ENCODE peak calls at places on chromosome 10, in five cellular contexts. Z is effector CD4-positive, alpha-beta T cell; S is IMR-90; U is pons; W is GM06990. F is an unnamed sample.

GRCh38 chr10:121221991-121222390 is 370.8 kb downstream of the WDR11 start:
- DNase-seq in Z (no peak), U (no peak), W (no peak), S (no peak), F (no peak)

GRCh38 chr10:15096661-15097010 is 519 bp upstream of the RPP38 start:
- DNase-seq in S (no peak), U (no peak), Z (no peak), W (no peak), F (no peak)

GRCh38 chr10:49183596-49184542 is 4.3 kb downstream of the TMEM273 start:
- DNase-seq in S (no peak), Z (no peak), U (peak; percentile 38), W (no peak), F (no peak)

GRCh38 chr10:78025685-78026364 is 3.5 kb downstream of the POLR3A start:
- DNase-seq in Z (no peak), S (peak; percentile 79), U (no peak), W (no peak), F (no peak)

GRCh38 chr10:50561816-50562215 is 61.9 kb downstream of the SGMS1 start:
- DNase-seq in S (no peak), Z (no peak), U (no peak), W (no peak), F (no peak)

GRCh38 chr10:89278034-89278535 is 23.8 kb upstream of the IFIT2 start:
- DNase-seq in W (no peak), Z (no peak), S (peak; percentile 98), U (peak; percentile 78), F (no peak)

GRCh38 chr10:133357293-133358151 is at the start of gene FUOM:
- DNase-seq in W (peak; percentile 86), Z (peak; percentile 59), S (peak; percentile 29), U (no peak), F (peak; percentile 46)

GRCh38 chr10:77220150-77220549 is 417.5 kb downstream of the KCNMA1 start:
- DNase-seq in W (no peak), Z (no peak), U (no peak), S (no peak), F (no peak)

GRCh38 chr10:24367688-24368087 is 158.8 kb downstream of the KIAA1217 start:
- DNase-seq in S (no peak), Z (no peak), U (no peak), W (no peak), F (no peak)

GRCh38 chr10:72637398-72637857 is 11.5 kb upstream of the MICU1 start:
- DNase-seq in W (peak; percentile 40), Z (no peak), U (peak; percentile 34), S (peak; percentile 78), F (no peak)

GRCh38 chr10:50224330-50224952 is 26.9 kb downstream of the ASAH2 start:
- DNase-seq in U (peak; percentile 52), Z (no peak), S (peak; percentile 74), W (peak; percentile 31), F (no peak)

GRCh38 chr10:100729877-100730738 is 15.3 kb upstream of the PAX2 start:
- DNase-seq in Z (no peak), W (no peak), S (no peak), U (no peak), F (no peak)

GRCh38 chr10:133012573-133013359 is 70.4 kb upstream of the CFAP46 start:
- DNase-seq in S (no peak), U (no peak), W (no peak), Z (no peak), F (no peak)

GRCh38 chr10:78567680-78568453 is 500.9 kb upstream of the ZMIZ1 start:
- DNase-seq in Z (no peak), S (no peak), W (no peak), U (no peak), F (no peak)

GRCh38 chr10:43926371-43926770 is 277.7 kb upstream of the ZNF32 start:
- DNase-seq in U (no peak), Z (no peak), W (no peak), S (no peak), F (no peak)

GRCh38 chr10:78617633-78618032 is 451.1 kb upstream of the ZMIZ1 start:
- DNase-seq in U (no peak), S (no peak), Z (no peak), W (no peak), F (no peak)

GRCh38 chr10:1886039-1886438 is 148.7 kb upstream of the ADARB2 start:
- DNase-seq in W (no peak), U (no peak), S (no peak), Z (no peak), F (no peak)

GRCh38 chr10:69389827-69390490 is 26.8 kb downstream of the TACR2 start:
- DNase-seq in U (no peak), S (peak; percentile 26), Z (no peak), W (no peak), F (no peak)

GRCh38 chr10:21807162-21807561 is 196.4 kb downstream of the DNAJC1 start:
- DNase-seq in Z (no peak), S (no peak), U (no peak), W (no peak), F (no peak)

GRCh38 chr10:66273966-66274519 is 651.8 kb upstream of the LRRTM3 start:
- DNase-seq in U (no peak), S (no peak), Z (no peak), W (no peak), F (no peak)

GRCh38 chr10:127945335-127945734 is 38.4 kb downstream of the PTPRE start:
- DNase-seq in Z (no peak), S (peak; percentile 17), W (no peak), U (no peak), F (no peak)

GRCh38 chr10:80279146-80279545 is 10.3 kb downstream of the MAT1A start:
- DNase-seq in U (no peak), Z (no peak), S (no peak), W (no peak), F (no peak)

GRCh38 chr10:60433684-60434083 is 44.0 kb upstream of the ANK3 start:
- DNase-seq in Z (no peak), W (no peak), S (peak; percentile 86), U (no peak), F (no peak)

GRCh38 chr10:22258471-22258870 is 40.7 kb upstream of the EBLN1 start:
- DNase-seq in Z (no peak), S (no peak), W (no peak), U (peak; percentile 76), F (no peak)

F was measured in central memory CD8-positive, alpha-beta T cell.